ENCODE peak calls at places on chromosomes 12 and 14, in four cellular contexts. One of them, this sample, is unnamed.

GRCh38 chr12:50734409-50735263 is 29.3 kb upstream of the ATF1 start:
- DNase-seq in A549: peak
- DNase-seq in mesothelial cell of epicardium: no peak
- DNase-seq in pancreas: no peak
- DNase-seq in this sample: peak

GRCh38 chr12:45200497-45201043 is 15.3 kb upstream of the ANO6 start:
- DNase-seq in mesothelial cell of epicardium: no peak
- DNase-seq in pancreas: no peak
- DNase-seq in A549: no peak
- DNase-seq in this sample: no peak

GRCh38 chr14:35385042-35385839 is 19.3 kb downstream of the NFKBIA start:
- DNase-seq in mesothelial cell of epicardium: no peak
- DNase-seq in pancreas: peak
- DNase-seq in A549: peak
- DNase-seq in this sample: no peak

GRCh38 chr14:106436310-106436905 is 910.0 kb downstream of the TMEM121 start:
- DNase-seq in A549: peak
- DNase-seq in mesothelial cell of epicardium: no peak
- DNase-seq in pancreas: no peak
- DNase-seq in this sample: no peak

GRCh38 chr14:73795974-73796373 is 55.7 kb upstream of the PTGR2 start:
- DNase-seq in mesothelial cell of epicardium: no peak
- DNase-seq in A549: peak
- DNase-seq in pancreas: no peak
- DNase-seq in this sample: no peak

GRCh38 chr12:30602678-30603077 is 93.0 kb downstream of the IPO8 start:
- DNase-seq in A549: no peak
- DNase-seq in mesothelial cell of epicardium: no peak
- DNase-seq in pancreas: no peak
- DNase-seq in this sample: no peak

GRCh38 chr12:22164101-22164500 is 118.1 kb downstream of the CMAS start:
- DNase-seq in A549: no peak
- DNase-seq in mesothelial cell of epicardium: no peak
- DNase-seq in pancreas: no peak
- DNase-seq in this sample: no peak

GRCh38 chr12:117367006-117367638 is 5.7 kb upstream of the NOS1 start:
- DNase-seq in pancreas: peak
- DNase-seq in A549: peak
- DNase-seq in mesothelial cell of epicardium: peak
- DNase-seq in this sample: peak

GRCh38 chr14:93953739-93954515 is 22.4 kb downstream of the ASB2 start:
- DNase-seq in pancreas: no peak
- DNase-seq in mesothelial cell of epicardium: no peak
- DNase-seq in A549: no peak
- DNase-seq in this sample: no peak

GRCh38 chr14:68810173-68811153 is 17.6 kb upstream of the ZFP36L1 start:
- DNase-seq in mesothelial cell of epicardium: peak
- DNase-seq in A549: no peak
- DNase-seq in pancreas: no peak
- DNase-seq in this sample: no peak

GRCh38 chr14:29603721-29604120 is 323.9 kb downstream of the PRKD1 start:
- DNase-seq in pancreas: no peak
- DNase-seq in mesothelial cell of epicardium: no peak
- DNase-seq in A549: no peak
- DNase-seq in this sample: no peak

GRCh38 chr12:55974308-55974724 is 438 bp downstream of the RAB5B start:
- DNase-seq in A549: peak
- DNase-seq in mesothelial cell of epicardium: no peak
- DNase-seq in pancreas: no peak
- DNase-seq in this sample: no peak

DNA sequence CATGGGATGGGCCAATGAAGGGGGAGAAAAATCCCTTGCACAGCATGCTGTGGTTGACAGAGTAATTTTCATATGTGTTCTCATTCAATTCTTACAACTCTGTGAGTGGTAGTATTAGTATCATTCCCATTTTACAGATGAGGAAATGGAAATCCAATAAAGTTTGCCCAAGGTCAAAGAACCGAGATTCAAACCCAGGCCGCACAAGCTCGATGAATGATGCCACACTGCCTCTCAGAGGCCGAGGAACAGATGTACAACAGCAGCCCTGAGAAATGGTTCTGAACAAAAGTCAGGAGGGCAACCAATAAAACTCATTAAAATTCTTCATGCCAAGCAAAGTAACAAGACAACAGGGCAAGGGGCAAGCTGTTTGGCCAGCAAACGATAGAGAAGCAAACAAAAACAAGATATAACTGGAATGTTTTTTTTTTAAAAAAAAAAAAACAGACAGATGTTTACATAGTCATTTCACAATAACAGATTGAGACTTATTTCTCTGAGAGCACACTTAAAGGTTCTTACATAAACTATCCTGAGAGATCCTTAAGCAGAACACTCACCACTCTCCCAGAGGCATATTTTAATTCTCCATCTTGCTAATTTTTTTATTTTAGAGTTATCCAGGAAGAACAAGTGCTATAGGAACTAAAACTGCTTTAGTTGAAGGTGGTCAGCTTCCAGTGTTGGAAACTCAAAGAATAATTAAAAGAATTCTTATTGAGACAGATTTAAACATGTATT is 85.8 kb downstream of the EXOC5 start:
- DNase-seq in A549: no peak
- DNase-seq in pancreas: no peak
- DNase-seq in mesothelial cell of epicardium: no peak
- DNase-seq in this sample: no peak
- TF ChIP-seq CTCF in A549: peak
- TF ChIP-seq CTCF in pancreas: no peak
- TF ChIP-seq CTCF in mesothelial cell of epicardium: no peak
- TF ChIP-seq CTCF in this sample: peak

GRCh38 chr14:69858801-69859200 is 20.4 kb upstream of the SMOC1 start:
- DNase-seq in mesothelial cell of epicardium: no peak
- DNase-seq in pancreas: no peak
- DNase-seq in A549: no peak
- DNase-seq in this sample: no peak
- TF ChIP-seq CTCF in mesothelial cell of epicardium: no peak
- TF ChIP-seq CTCF in pancreas: no peak
- TF ChIP-seq CTCF in A549: no peak
- TF ChIP-seq CTCF in this sample: no peak

DNA sequence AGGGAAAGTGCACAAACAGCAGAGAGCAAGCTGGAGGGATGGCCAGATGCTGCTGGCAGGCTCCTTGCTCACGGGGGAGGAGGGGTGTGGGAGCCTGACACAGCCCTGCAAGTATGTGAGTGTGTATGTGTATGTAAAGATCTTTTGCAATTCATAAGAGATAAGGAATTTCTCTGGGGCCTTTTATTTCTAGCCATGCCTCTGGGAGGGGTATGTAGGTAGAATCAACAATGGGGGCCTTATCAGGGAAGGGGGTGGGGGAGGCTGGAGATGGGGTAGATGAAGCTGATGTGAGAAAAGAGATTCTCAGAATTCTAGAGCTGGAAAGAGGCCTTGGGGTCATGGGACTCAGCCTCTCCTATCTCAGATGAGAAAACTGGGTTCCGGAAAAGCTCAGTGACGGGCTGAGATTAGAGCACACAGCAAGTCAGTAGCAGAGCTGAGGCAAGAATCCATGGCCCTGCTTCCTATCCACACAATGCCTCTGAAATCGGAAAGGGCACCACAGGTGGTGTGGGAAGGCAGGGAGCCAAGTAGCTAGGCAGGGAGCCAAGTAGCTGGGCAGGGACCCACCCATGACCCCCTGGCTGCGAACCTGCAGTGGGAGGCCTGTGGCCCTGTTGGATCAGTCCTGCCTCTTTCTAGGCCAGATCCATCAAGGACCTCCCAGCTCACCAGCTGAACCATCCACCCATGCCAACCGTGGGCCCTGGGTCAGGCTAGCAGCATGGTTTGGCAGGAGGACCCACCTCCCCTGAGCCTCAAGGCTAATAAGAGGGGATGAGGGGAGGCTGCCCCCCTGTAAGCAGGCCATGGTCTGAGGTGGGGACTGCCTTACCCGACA is 54.7 kb downstream of the PLEKHG3 start:
- DNase-seq in A549: peak
- DNase-seq in mesothelial cell of epicardium: peak
- DNase-seq in pancreas: peak
- DNase-seq in this sample: no peak
- TF ChIP-seq CTCF in A549: no peak
- TF ChIP-seq CTCF in mesothelial cell of epicardium: no peak
- TF ChIP-seq CTCF in pancreas: no peak
- TF ChIP-seq CTCF in this sample: no peak

GRCh38 chr12:113820310-113820709 is 145.8 kb downstream of the RBM19 start:
- DNase-seq in mesothelial cell of epicardium: no peak
- DNase-seq in A549: no peak
- DNase-seq in pancreas: no peak
- DNase-seq in this sample: no peak

GRCh38 chr12:113820842-113821241 is 145.3 kb downstream of the RBM19 start:
- DNase-seq in pancreas: no peak
- DNase-seq in A549: no peak
- DNase-seq in mesothelial cell of epicardium: no peak
- DNase-seq in this sample: no peak

GRCh38 chr12:113819495-113819894 is 146.6 kb downstream of the RBM19 start:
- DNase-seq in pancreas: no peak
- DNase-seq in A549: no peak
- DNase-seq in mesothelial cell of epicardium: no peak
- DNase-seq in this sample: no peak

GRCh38 chr12:113818278-113818677 is 147.8 kb downstream of the RBM19 start:
- DNase-seq in A549: no peak
- DNase-seq in mesothelial cell of epicardium: no peak
- DNase-seq in pancreas: no peak
- DNase-seq in this sample: no peak

GRCh38 chr12:113818833-113819232 is 147.3 kb downstream of the RBM19 start:
- DNase-seq in A549: peak
- DNase-seq in pancreas: no peak
- DNase-seq in mesothelial cell of epicardium: no peak
- DNase-seq in this sample: peak
- TF ChIP-seq CTCF in A549: peak
- TF ChIP-seq CTCF in pancreas: no peak
- TF ChIP-seq CTCF in mesothelial cell of epicardium: no peak
- TF ChIP-seq CTCF in this sample: peak

GRCh38 chr12:115979351-115979750 is 298.1 kb downstream of the MED13L start:
- DNase-seq in mesothelial cell of epicardium: no peak
- DNase-seq in A549: no peak
- DNase-seq in pancreas: no peak
- DNase-seq in this sample: no peak

GRCh38 chr12:115972241-115972640 is 305.3 kb downstream of the MED13L start:
- DNase-seq in pancreas: no peak
- DNase-seq in mesothelial cell of epicardium: no peak
- DNase-seq in A549: no peak
- DNase-seq in this sample: no peak

GRCh38 chr12:115973066-115973465 is 304.4 kb downstream of the MED13L start:
- DNase-seq in pancreas: no peak
- DNase-seq in A549: no peak
- DNase-seq in mesothelial cell of epicardium: no peak
- DNase-seq in this sample: no peak

GRCh38 chr12:115975411-115975810 is 302.1 kb downstream of the MED13L start:
- DNase-seq in pancreas: no peak
- DNase-seq in A549: no peak
- DNase-seq in mesothelial cell of epicardium: no peak
- DNase-seq in this sample: no peak

DNA sequence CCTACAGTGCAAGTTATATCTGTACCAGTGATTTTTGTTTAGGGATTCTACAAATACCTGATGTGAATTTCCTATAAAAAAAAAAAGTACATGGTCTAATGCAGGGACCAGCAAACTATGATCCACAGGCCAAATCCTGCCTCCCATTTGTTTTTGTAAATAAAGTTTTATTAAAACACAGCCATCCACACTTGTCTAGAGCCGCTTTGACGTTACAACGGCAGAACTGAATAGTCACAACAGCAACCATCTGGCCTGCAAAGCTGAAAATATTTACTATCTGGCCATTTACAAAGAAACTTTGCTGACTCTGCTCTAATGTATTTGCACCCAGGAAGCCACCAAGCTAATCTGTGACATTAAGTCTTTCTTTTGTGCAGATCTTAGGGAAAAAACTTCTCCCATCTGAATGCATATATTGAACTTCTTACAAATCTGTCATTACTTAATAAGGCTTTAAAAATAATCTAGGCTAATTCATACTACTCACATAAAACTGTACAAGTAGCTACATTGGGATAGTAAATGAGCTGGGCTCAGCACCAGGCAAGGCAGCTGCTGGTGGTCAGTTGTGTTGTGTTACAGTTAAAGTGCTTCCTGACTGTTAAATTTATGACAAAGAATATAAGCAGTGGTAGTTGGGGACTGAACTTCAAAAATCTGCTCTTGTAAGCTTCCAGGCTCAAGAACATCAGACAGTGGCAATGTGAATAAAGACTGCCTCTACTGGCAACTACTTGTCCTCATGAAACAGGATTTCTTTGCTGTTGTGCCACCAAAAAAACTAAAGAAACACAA is 303.3 kb downstream of the MED13L start:
- DNase-seq in mesothelial cell of epicardium: no peak
- DNase-seq in pancreas: no peak
- DNase-seq in A549: no peak
- DNase-seq in this sample: no peak
- TF ChIP-seq CTCF in mesothelial cell of epicardium: no peak
- TF ChIP-seq CTCF in pancreas: no peak
- TF ChIP-seq CTCF in A549: no peak
- TF ChIP-seq CTCF in this sample: no peak

This sample was measured in neural crest cell.